ENCODE peak calls at places on chromosomes 12 and 14, in five cellular contexts. K is substantia nigra, M is vagina, G is body of pancreas, R is right lobe of liver. Y is an unnamed sample.
A peak's percentile ranks its signal among the peaks of the same experiment; 100 is the strongest.

GRCh38 chr12:64560395-64561301 is 49.6 kb upstream of the RASSF3 start:
- DNase-seq in K (no peak), M (no peak), G (peak; percentile 22), R (no peak), Y (no peak)

GRCh38 chr12:116172224-116172849 is 105.2 kb downstream of the MED13L start:
- DNase-seq in K (no peak), M (no peak), G (no peak), R (no peak), Y (no peak)

GRCh38 chr12:122944588-122944987 is 21.7 kb downstream of the ABCB9 start:
- DNase-seq in K (peak; percentile 90), M (no peak), G (peak; percentile 80), R (no peak), Y (no peak)

GRCh38 chr12:106020736-106021135 is 118.0 kb downstream of the NUAK1 start:
- DNase-seq in K (no peak), M (no peak), G (no peak), R (no peak), Y (no peak)

GRCh38 chr14:61219256-61219655 is 61.9 kb downstream of the TMEM30B start:
- DNase-seq in K (no peak), M (no peak), G (no peak), R (no peak), Y (no peak)

GRCh38 chr14:89598548-89599186 is 181.6 kb upstream of the FOXN3 start:
- DNase-seq in K (no peak), M (no peak), G (no peak), R (no peak), Y (no peak)

GRCh38 chr12:67449591-67450052 is 180.5 kb downstream of the CAND1 start:
- DNase-seq in K (no peak), M (no peak), G (no peak), R (no peak), Y (no peak)

GRCh38 chr12:31991146-31991545 is 31.9 kb downstream of the RESF1 start:
- DNase-seq in K (no peak), M (no peak), G (no peak), R (no peak), Y (no peak)

GRCh38 chr12:122834921-122835692 is at the start of gene HIP1R:
- DNase-seq in K (peak; percentile 59), M (no peak), G (peak; percentile 45), R (peak; percentile 77), Y (no peak)

GRCh38 chr12:69324797-69325466 is 23.2 kb upstream of the LYZ start:
- DNase-seq in K (no peak), M (no peak), G (no peak), R (no peak), Y (no peak)

GRCh38 chr12:32284561-32284960 is 114.8 kb upstream of the FGD4 start:
- DNase-seq in K (no peak), M (no peak), G (no peak), R (no peak), Y (no peak)

GRCh38 chr12:389138-390096 is at the start of gene KDM5A:
- DNase-seq in K (no peak), M (no peak), G (peak; percentile 92), R (peak; percentile 94), Y (peak; percentile 70)

GRCh38 chr14:30016025-30016424 is 88.4 kb upstream of the PRKD1 start:
- DNase-seq in K (no peak), M (no peak), G (no peak), R (no peak), Y (no peak)

GRCh38 chr12:132075026-132075713 is 68.9 kb downstream of the DDX51 start:
- DNase-seq in K (no peak), M (no peak), G (no peak), R (no peak), Y (no peak)

GRCh38 chr14:35631071-35631805 is 97.3 kb downstream of the INSM2 start:
- DNase-seq in K (no peak), M (no peak), G (no peak), R (no peak), Y (no peak)

GRCh38 chr12:51335931-51336330 is 10.5 kb downstream of the CELA1 start:
- DNase-seq in K (no peak), M (no peak), G (no peak), R (no peak), Y (no peak)

GRCh38 chr12:5102261-5102789 is 58.6 kb downstream of the KCNA5 start:
- DNase-seq in K (no peak), M (no peak), G (no peak), R (no peak), Y (no peak)

GRCh38 chr14:20469890-20470858 is 968 bp downstream of the PNP start:
- DNase-seq in K (peak; percentile 15), M (no peak), G (peak; percentile 66), R (peak; percentile 70), Y (no peak)

GRCh38 chr14:72173038-72173720 is 240.9 kb downstream of the RGS6 start:
- DNase-seq in K (no peak), M (no peak), G (no peak), R (no peak), Y (no peak)

GRCh38 chr12:112447106-112447505 is 28.4 kb downstream of the PTPN11 start:
- DNase-seq in K (no peak), M (no peak), G (no peak), R (no peak), Y (no peak)

GRCh38 chr12:11264501-11264900 is 5.0 kb downstream of the PRB3 start:
- DNase-seq in K (no peak), M (no peak), G (no peak), R (no peak), Y (no peak)

GRCh38 chr14:69204753-69205152 is 13.5 kb downstream of the EXD2 start:
- DNase-seq in K (no peak), M (no peak), G (no peak), R (no peak), Y (no peak)

GRCh38 chr14:68598621-68599447 is 194.0 kb downstream of the ZFP36L1 start:
- DNase-seq in K (peak; percentile 58), M (no peak), G (peak; percentile 89), R (peak; percentile 69), Y (no peak)

GRCh38 chr14:46108228-46108627 is 543.4 kb downstream of the RPL10L start:
- DNase-seq in K (no peak), M (no peak), G (no peak), R (no peak), Y (no peak)

GRCh38 chr12:14647028-14647750 is 49.2 kb downstream of the GUCY2C start:
- DNase-seq in K (no peak), M (no peak), G (no peak), R (no peak), Y (no peak)

GRCh38 chr14:49853158-49853477 is 530 bp upstream of the NEMF start:
- DNase-seq in K (no peak), M (no peak), G (no peak), R (no peak), Y (no peak)

GRCh38 chr14:49852351-49853157 is at the start of gene NEMF:
- DNase-seq in K (peak; percentile 86), M (no peak), G (peak; percentile 89), R (peak; percentile 89), Y (peak; percentile 84)

GRCh38 chr14:49849213-49849847 is 3.3 kb downstream of the NEMF start:
- DNase-seq in K (no peak), M (no peak), G (no peak), R (no peak), Y (no peak)

GRCh38 chr14:49857427-49858003 is 4.9 kb upstream of the NEMF start:
- DNase-seq in K (no peak), M (no peak), G (no peak), R (no peak), Y (no peak)

DNA sequence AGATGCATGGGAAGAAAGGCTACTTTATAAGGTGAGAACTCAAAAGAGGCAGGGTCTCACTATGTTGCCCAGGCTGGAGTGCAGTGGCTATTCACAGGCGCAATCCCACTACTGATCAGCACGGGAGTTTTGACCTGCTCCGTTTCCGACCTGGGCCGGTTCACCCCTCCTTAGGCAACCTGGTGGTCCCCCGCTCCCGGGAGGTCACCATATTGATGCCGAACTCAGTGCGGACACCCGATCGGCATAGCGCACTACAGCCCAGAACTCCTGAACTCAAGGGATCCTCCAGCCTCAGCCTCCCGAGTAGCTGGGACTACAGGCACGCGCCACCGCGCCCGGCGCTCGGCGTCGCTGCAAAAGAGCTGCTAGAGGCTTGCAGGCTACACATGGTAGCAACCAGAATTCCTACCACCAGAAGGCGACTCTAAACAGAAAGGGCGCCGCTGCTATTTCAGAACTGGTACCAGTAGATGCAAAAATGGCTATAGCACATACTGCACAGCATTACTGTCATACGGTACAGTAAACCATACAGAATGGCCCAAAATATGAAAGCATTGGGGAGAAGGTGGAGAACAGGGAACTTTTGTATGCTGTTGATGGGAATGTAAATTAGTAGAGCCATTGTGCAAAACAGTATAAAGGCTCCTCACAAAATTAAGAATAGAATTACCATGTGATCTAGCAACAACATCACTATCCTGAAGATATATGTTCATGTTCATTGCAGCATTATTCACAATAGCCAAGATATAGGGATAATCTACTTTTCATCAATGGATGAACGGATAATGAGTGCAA is 1.2 kb upstream of the NEMF start:
- DNase-seq in K (peak; percentile 61), M (no peak), G (peak; percentile 84), R (peak; percentile 79), Y (no peak)
- H3K27ac ChIP-seq in K (no peak overlapping the region), M (peak overlapping the region; percentile 87), G (peak overlapping the region; percentile 47), R (no peak overlapping the region), Y (no peak overlapping the region)

GRCh38 chr14:59154383-59154782 is 34.1 kb upstream of the DAAM1 start:
- DNase-seq in K (no peak), M (no peak), G (no peak), R (no peak), Y (no peak)
- H3K27ac ChIP-seq in K (no peak overlapping the region), M (no peak overlapping the region), G (no peak overlapping the region), R (no peak overlapping the region), Y (no peak overlapping the region)

DNA sequence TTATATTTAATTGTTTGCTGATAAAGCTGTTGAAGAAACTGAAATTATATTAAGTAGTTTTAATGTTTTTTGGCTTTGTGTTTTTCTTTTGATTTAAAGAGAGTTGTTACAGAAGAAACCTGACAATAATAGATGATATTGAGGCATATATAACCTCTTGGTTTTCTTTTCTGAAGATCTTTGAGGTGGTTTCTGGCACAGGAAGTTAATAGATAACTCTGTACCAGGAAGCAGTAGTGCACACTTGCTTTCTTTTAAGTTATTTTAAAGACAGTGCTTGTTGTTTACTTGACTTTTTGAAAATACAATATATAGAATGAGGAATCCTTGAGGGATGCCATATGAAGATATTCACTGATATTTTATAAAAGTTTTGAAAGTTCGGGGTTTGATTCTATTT is 209.0 kb upstream of the FBXO33 start:
- DNase-seq in K (no peak), M (no peak), G (no peak), R (no peak), Y (no peak)
- H3K27ac ChIP-seq in K (no peak overlapping the region), M (no peak overlapping the region), G (no peak overlapping the region), R (no peak overlapping the region), Y (no peak overlapping the region)

DNA sequence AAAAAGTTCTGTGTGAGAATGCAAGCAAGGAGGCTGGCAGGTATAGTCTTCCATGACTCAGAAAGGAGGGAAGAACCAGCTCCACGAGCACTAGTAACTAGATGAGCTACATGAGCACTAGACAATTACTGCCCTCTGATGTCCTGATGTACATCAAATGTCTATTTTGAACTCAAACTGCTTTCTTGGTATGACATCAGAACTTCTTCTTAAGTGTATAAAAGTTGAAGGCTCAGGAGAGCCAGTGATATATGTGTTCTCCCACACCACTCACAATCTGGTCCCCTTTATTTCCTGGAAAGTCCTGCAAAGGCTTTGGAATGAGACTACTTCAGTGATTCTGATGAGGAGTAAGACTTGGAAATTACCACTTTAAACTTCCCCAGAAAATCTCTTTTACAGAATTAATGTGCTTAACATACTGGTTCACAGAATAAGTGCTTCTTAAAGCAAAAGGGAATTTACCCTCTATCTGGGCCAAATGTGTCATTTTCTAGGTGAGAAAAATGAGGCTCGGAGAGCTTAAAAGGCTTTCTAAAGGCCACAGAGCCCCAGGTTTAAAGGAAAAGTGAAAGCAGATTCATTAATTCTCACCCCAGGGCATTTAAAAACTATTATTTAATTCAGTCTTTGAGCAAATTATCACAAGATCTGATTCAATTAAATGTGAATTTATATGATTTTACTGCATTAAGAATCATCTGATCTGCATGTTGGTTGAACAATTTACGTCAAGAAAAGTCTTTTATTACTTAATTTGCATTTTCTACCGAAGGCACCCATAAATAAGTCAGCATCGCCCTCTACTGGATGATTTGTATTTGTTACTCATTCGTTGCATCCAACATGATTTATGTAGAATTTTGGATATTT is 18.8 kb upstream of the DHRS7 start:
- DNase-seq in K (no peak), M (no peak), G (peak; percentile 42), R (no peak), Y (no peak)
- H3K27ac ChIP-seq in K (no peak overlapping the region), M (peak overlapping the region; percentile 49), G (peak overlapping the region; percentile 44), R (peak overlapping the region; percentile 3), Y (no peak overlapping the region)

Y was measured in iPS DF 6.9.